ENCODE peak calls at places on chromosome X, in five cellular contexts. N, W, A, D and B are unnamed samples.

GRCh38 chrX:106201502-106202178 is 33.5 kb downstream of the PWWP3B start:
- DNase-seq in N (no peak), W (no peak), A (no peak), D (no peak), B (no peak)

GRCh38 chrX:50495616-50496015 is 25.0 kb upstream of the DGKK start:
- DNase-seq in N (no peak), W (no peak), A (no peak), D (peak), B (no peak)

GRCh38 chrX:140292961-140293360 is 211.9 kb downstream of the SOX3 start:
- DNase-seq in N (no peak), W (no peak), A (no peak), D (no peak), B (no peak)

GRCh38 chrX:120562569-120562926 is 1.8 kb upstream of the CUL4B start:
- DNase-seq in N (no peak), W (no peak), A (no peak), D (no peak), B (no peak)

GRCh38 chrX:20742106-20742505 is 475.4 kb upstream of the RPS6KA3 start:
- DNase-seq in N (no peak), W (no peak), A (no peak), D (peak), B (no peak)

GRCh38 chrX:39336709-39337294 is 535.5 kb downstream of the MID1IP1 start:
- DNase-seq in N (no peak), W (no peak), A (peak), D (no peak), B (no peak)

GRCh38 chrX:18354369-18355329 is at the start of gene SCML2:
- DNase-seq in N (no peak), W (peak), A (peak), D (peak), B (no peak)

GRCh38 chrX:143669395-143669794 is 33.5 kb upstream of the SLITRK4 start:
- DNase-seq in N (no peak), W (no peak), A (no peak), D (no peak), B (no peak)

GRCh38 chrX:43224496-43224895 is 431.6 kb upstream of the MAOA start:
- DNase-seq in N (no peak), W (no peak), A (no peak), D (no peak), B (no peak)

GRCh38 chrX:38426785-38427184 is 74.4 kb downstream of the OTC start:
- DNase-seq in N (no peak), W (no peak), A (no peak), D (no peak), B (no peak)